ENCODE peak calls at places on chromosome 13, in six cellular contexts. E is ascending aorta; D is AG10803; X is Jurkat, Clone E6-1; B is psoas muscle; O is heart right ventricle. Y is an unnamed sample.

GRCh38 chr13:100436099-100436498 is 152.5 kb downstream of the GGACT start:
- DNase-seq in E (no peak), D (no peak), X (no peak), B (no peak), O (no peak), Y (peak)

GRCh38 chr13:98201178-98201577 is 24.1 kb upstream of the RNF113B start:
- DNase-seq in E (no peak), D (no peak), X (no peak), B (no peak), O (no peak), Y (no peak)

GRCh38 chr13:47146991-47147783 is 250.3 kb upstream of the HTR2A start:
- DNase-seq in E (no peak), D (no peak), X (no peak), B (no peak), O (no peak), Y (no peak)

GRCh38 chr13:106385669-106386068 is 149.8 kb downstream of the EFNB2 start:
- DNase-seq in E (no peak), D (no peak), X (no peak), B (no peak), O (no peak), Y (peak)

GRCh38 chr13:39676315-39676876 is 20.9 kb downstream of the COG6 start:
- DNase-seq in E (no peak), D (peak), X (peak), B (no peak), O (peak), Y (peak)

GRCh38 chr13:91346848-91347211 is 657 bp upstream of the MIR17HG start:
- DNase-seq in E (no peak), D (no peak), X (no peak), B (no peak), O (no peak), Y (no peak)

GRCh38 chr13:22357132-22357531 is 686.3 kb downstream of the FGF9 start:
- DNase-seq in E (no peak), D (peak), X (no peak), B (no peak), O (peak), Y (no peak)

GRCh38 chr13:92260363-92260762 is 861.9 kb downstream of the GPC5 start:
- DNase-seq in E (no peak), D (no peak), X (peak), B (no peak), O (no peak), Y (peak)

GRCh38 chr13:51246411-51247298 is 24.5 kb downstream of the FAM124A start:
- DNase-seq in E (no peak), D (no peak), X (no peak), B (no peak), O (peak), Y (no peak)

GRCh38 chr13:95588721-95589120 is 36.2 kb downstream of the CLDN10 start:
- DNase-seq in E (no peak), D (peak), X (no peak), B (no peak), O (no peak), Y (no peak)

GRCh38 chr13:44894001-44894770 is 95.1 kb downstream of the NUFIP1 start:
- DNase-seq in E (no peak), D (no peak), X (no peak), B (no peak), O (no peak), Y (no peak)

GRCh38 chr13:109815651-109816050 is 29.3 kb upstream of the IRS2 start:
- DNase-seq in E (no peak), D (no peak), X (no peak), B (no peak), O (no peak), Y (no peak)